ENCODE peak calls at places on chromosomes 12 and 14, in seven cellular contexts. S is heart left ventricle; V is CD4-positive, CD25-positive, alpha-beta regulatory T cell; G is lower lobe of right lung; K is coronary artery; F is iPS DF 6.9; A is GM12865. Q is an unnamed sample.

GRCh38 chr12:19435831-19436497 is 3.3 kb upstream of the AEBP2 start:
- DNase-seq in S (no peak), K (no peak), F (no peak), V (no peak), G (no peak), A (no peak), Q (no peak)

GRCh38 chr14:101098641-101099040 is 195.1 kb upstream of the RTL1 start:
- DNase-seq in A (no peak), F (no peak), K (no peak), S (no peak), V (no peak), G (no peak), Q (no peak)

GRCh38 chr14:81070511-81070910 is 115.1 kb downstream of the TSHR start:
- DNase-seq in K (no peak), A (no peak), G (no peak), F (no peak), S (no peak), V (no peak), Q (no peak)

GRCh38 chr12:46371718-46372130 is 849 bp downstream of the SLC38A2 start:
- DNase-seq in K (peak), S (peak), G (peak), F (no peak), V (no peak), A (peak), Q (peak)

GRCh38 chr14:61568572-61569011 is 126.7 kb upstream of the HIF1A start:
- DNase-seq in A (peak), S (peak), G (peak), V (peak), F (no peak), K (no peak), Q (peak)

GRCh38 chr12:130014485-130014807 is 110.6 kb upstream of the TMEM132D start:
- DNase-seq in G (no peak), F (no peak), V (no peak), A (no peak), K (no peak), S (no peak), Q (no peak)

GRCh38 chr14:102973706-102974280 is 51.3 kb downstream of the AMN start:
- DNase-seq in S (no peak), K (no peak), F (no peak), G (no peak), A (no peak), V (no peak), Q (no peak)

GRCh38 chr14:22614240-22614799 is 16.2 kb downstream of the ABHD4 start:
- DNase-seq in V (no peak), G (no peak), K (no peak), A (peak), S (no peak), F (no peak), Q (peak)

GRCh38 chr14:58104808-58105207 is 47.2 kb downstream of the ARMH4 start:
- DNase-seq in F (no peak), A (no peak), K (no peak), V (no peak), G (no peak), S (no peak), Q (no peak)

GRCh38 chr12:4280351-4281163 is 7.0 kb downstream of the CCND2 start:
- DNase-seq in K (peak), G (no peak), V (no peak), A (no peak), F (no peak), S (peak), Q (no peak)

GRCh38 chr14:23076785-23077408 is 18.0 kb downstream of the ACIN1 start:
- DNase-seq in K (no peak), G (no peak), F (no peak), A (no peak), V (peak), S (no peak), Q (no peak)

DNA sequence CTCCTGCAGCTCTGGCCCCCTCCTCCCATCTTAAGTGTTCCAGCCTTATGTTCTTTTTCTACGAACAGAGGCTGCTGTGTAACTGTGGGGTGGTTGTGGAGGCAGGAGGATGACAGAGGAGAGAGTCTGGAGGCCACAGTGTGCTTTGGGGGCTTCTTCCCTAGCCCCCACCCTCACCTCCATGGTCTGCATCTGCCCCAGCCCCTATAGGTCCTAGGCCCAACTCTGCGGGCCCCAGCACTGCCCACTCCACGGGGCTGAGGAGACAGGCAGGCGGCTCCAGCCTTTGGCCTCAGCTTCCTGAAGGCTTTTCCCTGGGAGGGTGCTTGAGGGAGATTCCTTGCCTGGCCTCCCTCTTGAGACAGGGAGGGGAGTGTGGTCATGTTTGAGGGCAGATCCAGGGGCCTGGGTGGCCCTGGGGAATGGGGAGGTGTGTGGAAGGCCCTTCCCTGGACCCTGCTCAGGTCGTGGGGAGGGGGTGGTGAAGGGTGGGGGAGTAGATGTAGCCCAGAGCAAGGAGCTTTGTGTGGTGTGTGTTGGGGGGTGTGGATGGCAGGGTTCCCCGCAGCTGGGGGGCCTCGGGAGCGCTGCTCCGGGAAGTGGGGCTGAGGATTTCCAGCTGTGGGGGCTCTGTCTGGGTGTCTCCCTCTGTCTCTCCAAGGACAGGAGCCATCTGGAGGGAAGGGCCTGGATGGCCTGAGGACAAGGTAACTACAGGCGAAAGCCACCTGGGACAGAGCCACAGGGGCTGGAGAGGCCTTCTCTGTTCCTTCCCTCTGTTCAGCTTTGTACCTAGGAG is 1.1 kb downstream of the SMIM41 start:
- DNase-seq in V (no peak), G (no peak), A (no peak), S (no peak), K (no peak), F (no peak), Q (no peak)
- H3K4me3 ChIP-seq in V (no peak), G (peak), A (no peak), S (peak), K (peak), F (no peak), Q (no peak)

DNA sequence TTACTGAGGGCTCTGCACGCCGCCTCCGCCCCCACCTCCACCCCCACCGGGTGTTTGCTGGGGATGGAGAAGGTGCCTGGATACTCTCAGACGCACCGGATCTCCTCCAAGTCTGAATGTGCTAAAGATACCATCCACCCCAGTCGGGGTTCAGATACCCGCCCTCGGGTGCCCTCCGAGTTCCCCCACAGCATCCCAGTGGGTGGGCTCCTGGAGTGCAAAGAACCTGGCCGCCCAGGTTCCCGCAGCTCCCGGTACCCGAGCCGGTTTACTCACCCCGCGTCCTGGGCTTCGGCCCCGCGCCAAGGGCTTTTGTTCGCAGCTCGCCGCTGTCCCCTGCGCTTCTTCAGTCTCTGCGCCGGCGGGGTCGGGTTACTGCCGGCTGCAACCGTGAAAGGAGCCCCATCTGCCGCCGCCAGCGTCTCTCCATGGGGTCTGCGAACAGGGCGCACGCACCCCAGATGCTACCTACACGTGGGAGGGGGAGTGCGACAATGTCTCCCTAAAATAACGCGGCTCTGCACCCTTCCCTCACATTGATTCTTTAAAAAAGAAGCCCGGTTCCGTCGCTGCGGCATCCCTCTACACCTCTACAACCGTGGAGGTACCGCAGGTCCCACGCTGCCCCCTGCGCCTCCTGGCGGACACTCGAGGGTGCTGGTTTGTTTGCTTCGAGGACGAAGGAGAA is at the start of gene CCDC177:
- DNase-seq in G (peak), K (no peak), S (peak), V (peak), A (peak), F (no peak), Q (no peak)
- H3K4me3 ChIP-seq in G (peak), K (peak), S (peak), V (no peak), A (no peak), F (peak), Q (peak)

GRCh38 chr12:65825573-65826512 is 1.6 kb downstream of the HMGA2 start:
- DNase-seq in K (no peak), G (peak), S (peak), V (no peak), A (peak), F (no peak), Q (no peak)
- H3K4me3 ChIP-seq in K (peak), G (peak), S (peak), V (no peak), A (peak), F (peak), Q (peak)

DNA sequence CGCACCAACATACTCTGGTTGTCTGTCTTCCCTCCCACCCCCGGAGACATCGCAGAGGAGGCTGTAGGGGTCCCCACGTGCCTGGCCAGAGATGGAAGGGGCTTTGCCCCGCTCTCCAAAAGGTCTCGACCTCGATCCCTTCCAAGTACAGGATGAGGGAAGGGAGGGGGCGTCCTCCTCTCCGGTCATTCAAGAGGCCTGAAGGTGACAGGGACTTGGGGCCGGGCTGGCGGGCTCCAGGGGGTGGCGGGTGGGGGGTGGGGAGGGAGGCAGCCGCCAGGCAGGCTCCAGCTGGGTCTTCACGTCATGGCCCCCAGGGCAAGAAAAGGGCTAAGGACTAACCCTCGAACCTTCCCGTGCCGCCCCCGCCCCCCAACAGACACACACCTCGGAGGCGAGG is 15.1 kb downstream of the TBX3 start:
- DNase-seq in K (no peak), A (no peak), S (no peak), V (no peak), F (no peak), G (no peak), Q (no peak)
- H3K4me3 ChIP-seq in K (peak), A (no peak), S (peak), V (no peak), F (no peak), G (peak), Q (peak)

GRCh38 chr12:121791671-121792496 is 1.6 kb downstream of the RHOF start:
- DNase-seq in V (peak), F (no peak), K (no peak), S (peak), G (no peak), A (peak), Q (no peak)
- H3K4me3 ChIP-seq in V (peak), F (no peak), K (no peak), S (no peak), G (peak), A (peak), Q (no peak)

DNA sequence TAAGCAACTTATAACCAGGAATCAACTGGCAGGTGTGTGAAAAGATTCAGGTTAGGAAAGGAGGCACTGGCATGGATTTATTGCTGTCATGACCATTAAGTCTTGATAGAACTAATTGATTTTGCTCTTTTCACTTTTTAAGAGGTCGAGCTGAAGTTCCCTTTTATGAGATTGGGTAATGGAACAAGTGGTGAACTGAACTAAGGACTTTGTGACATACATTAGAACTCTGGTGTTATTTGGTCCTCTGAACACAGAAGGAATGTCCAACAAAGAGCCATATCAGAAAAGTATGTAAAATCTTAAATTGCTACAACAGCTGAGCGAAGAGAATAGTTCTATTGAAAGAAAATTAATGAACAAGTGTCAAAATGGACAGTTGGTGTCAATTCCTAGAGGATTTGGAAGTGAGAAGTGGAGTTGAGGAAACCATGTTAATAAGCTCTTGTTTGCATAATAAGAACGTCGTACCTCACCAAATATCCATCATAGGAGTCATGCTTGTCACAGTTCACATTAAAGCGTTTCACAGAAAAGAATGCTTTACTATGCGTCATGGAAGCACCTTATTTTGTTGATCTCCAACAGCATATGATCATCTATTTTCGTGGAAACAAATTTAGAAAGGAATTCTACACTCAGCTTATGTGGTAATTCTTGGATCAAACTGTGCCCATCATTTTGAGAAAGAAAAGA is 8.4 kb upstream of the MYF6 start:
- DNase-seq in K (no peak), G (no peak), F (no peak), A (no peak), S (no peak), V (no peak), Q (no peak)
- H3K4me3 ChIP-seq in K (no peak), G (no peak), F (no peak), A (no peak), S (no peak), V (no peak), Q (no peak)

DNA sequence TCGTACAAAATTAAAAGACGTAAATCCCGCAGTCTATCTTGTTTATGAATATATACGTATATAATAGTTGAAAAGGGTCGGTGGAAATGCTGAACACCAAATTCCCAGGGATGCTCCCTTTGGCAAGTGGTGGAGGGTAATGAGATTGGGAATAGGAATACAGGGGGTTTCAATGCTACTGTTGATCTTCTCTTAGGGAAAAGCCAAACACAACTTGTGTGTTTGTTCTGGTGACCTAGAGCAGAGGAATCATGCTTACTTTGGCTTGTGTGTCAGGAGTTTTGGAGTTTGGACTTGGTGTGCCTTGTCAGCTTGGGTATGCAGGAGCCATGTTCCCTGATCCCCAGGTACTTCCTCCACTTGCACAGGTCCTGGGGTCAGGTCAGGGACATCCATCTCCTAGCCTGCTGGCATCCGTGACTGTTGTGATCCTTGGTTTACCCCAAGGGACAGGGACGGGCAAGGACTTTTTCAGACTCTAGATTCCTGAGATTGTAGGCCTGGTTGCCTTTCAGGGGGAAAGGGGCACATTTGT is 4.1 kb downstream of the SLC10A1 start:
- DNase-seq in G (no peak), A (no peak), F (no peak), V (no peak), K (no peak), S (no peak), Q (no peak)
- H3K4me3 ChIP-seq in G (no peak), A (no peak), F (no peak), V (no peak), K (no peak), S (no peak), Q (no peak)